ENCODE peak calls at places on chromosomes 4 and X, in four cellular contexts. One of them, this sample, is unnamed.

GRCh38 chr4:176150283-176150682 is 45.1 kb downstream of the SPATA4 start:
- DNase-seq in left ventricle myocardium inferior: no peak
- DNase-seq in aorta: no peak
- DNase-seq in WERI-Rb-1: no peak
- DNase-seq in this sample: no peak

GRCh38 chrX:28177202-28177601 is 196.0 kb upstream of the DCAF8L1 start:
- DNase-seq in left ventricle myocardium inferior: no peak
- DNase-seq in aorta: no peak
- DNase-seq in WERI-Rb-1: peak
- DNase-seq in this sample: no peak

GRCh38 chr4:174244441-174244840 is 39.0 kb downstream of the FBXO8 start:
- DNase-seq in left ventricle myocardium inferior: no peak
- DNase-seq in aorta: no peak
- DNase-seq in WERI-Rb-1: no peak
- DNase-seq in this sample: no peak

GRCh38 chr4:84151574-84151973 is 347.5 kb downstream of the NKX6-1 start:
- DNase-seq in left ventricle myocardium inferior: no peak
- DNase-seq in aorta: no peak
- DNase-seq in WERI-Rb-1: no peak
- DNase-seq in this sample: no peak

GRCh38 chr4:11130195-11130975 is 298.3 kb downstream of the HS3ST1 start:
- DNase-seq in left ventricle myocardium inferior: no peak
- DNase-seq in aorta: no peak
- DNase-seq in WERI-Rb-1: no peak
- DNase-seq in this sample: no peak

GRCh38 chr4:56757821-56758400 is 63.6 kb downstream of the SPINK2 start:
- DNase-seq in left ventricle myocardium inferior: no peak
- DNase-seq in aorta: peak
- DNase-seq in WERI-Rb-1: peak
- DNase-seq in this sample: no peak

GRCh38 chr4:187965726-187966125 is 29.8 kb upstream of the ZFP42 start:
- DNase-seq in left ventricle myocardium inferior: no peak
- DNase-seq in aorta: no peak
- DNase-seq in WERI-Rb-1: no peak
- DNase-seq in this sample: no peak

GRCh38 chrX:8284131-8284530 is 113.1 kb upstream of the VCX2 start:
- DNase-seq in left ventricle myocardium inferior: no peak
- DNase-seq in aorta: no peak
- DNase-seq in WERI-Rb-1: no peak
- DNase-seq in this sample: no peak

GRCh38 chr4:158314756-158315487 is 104.6 kb downstream of the TMEM144 start:
- DNase-seq in left ventricle myocardium inferior: no peak
- DNase-seq in aorta: no peak
- DNase-seq in WERI-Rb-1: no peak
- DNase-seq in this sample: no peak

GRCh38 chrX:67546496-67547423 is 2.9 kb downstream of the AR start:
- DNase-seq in left ventricle myocardium inferior: no peak
- DNase-seq in aorta: no peak
- DNase-seq in WERI-Rb-1: no peak
- DNase-seq in this sample: no peak

GRCh38 chr4:137825505-137825904 is 293.2 kb upstream of the PCDH18 start:
- DNase-seq in left ventricle myocardium inferior: no peak
- DNase-seq in aorta: no peak
- DNase-seq in WERI-Rb-1: no peak
- DNase-seq in this sample: no peak

GRCh38 chr4:113958766-113959540 is 20.5 kb downstream of the ARSJ start:
- DNase-seq in left ventricle myocardium inferior: no peak
- DNase-seq in aorta: no peak
- DNase-seq in WERI-Rb-1: no peak
- DNase-seq in this sample: no peak

GRCh38 chr4:72169861-72170260 is 138.1 kb downstream of the NPFFR2 start:
- DNase-seq in left ventricle myocardium inferior: no peak
- DNase-seq in aorta: no peak
- DNase-seq in WERI-Rb-1: no peak
- DNase-seq in this sample: no peak

GRCh38 chr4:6720202-6720699 is 4.3 kb downstream of the BLOC1S4 start:
- DNase-seq in left ventricle myocardium inferior: peak
- DNase-seq in aorta: peak
- DNase-seq in WERI-Rb-1: peak
- DNase-seq in this sample: peak

GRCh38 chr4:179678093-179678804 is 2236.0 kb upstream of the AGA start:
- DNase-seq in left ventricle myocardium inferior: no peak
- DNase-seq in aorta: no peak
- DNase-seq in WERI-Rb-1: no peak
- DNase-seq in this sample: no peak

GRCh38 chr4:11669156-11669555 is 240.5 kb upstream of the HS3ST1 start:
- DNase-seq in left ventricle myocardium inferior: no peak
- DNase-seq in aorta: no peak
- DNase-seq in WERI-Rb-1: no peak
- DNase-seq in this sample: no peak

GRCh38 chrX:39905475-39905889 is 192.3 kb downstream of the BCOR start:
- DNase-seq in left ventricle myocardium inferior: no peak
- DNase-seq in aorta: no peak
- DNase-seq in WERI-Rb-1: no peak
- DNase-seq in this sample: no peak

GRCh38 chrX:107687445-107687844 is 59.1 kb downstream of the PRPS1 start:
- DNase-seq in left ventricle myocardium inferior: no peak
- DNase-seq in aorta: no peak
- DNase-seq in WERI-Rb-1: no peak
- DNase-seq in this sample: no peak

GRCh38 chr4:116395408-116395807 is 690.0 kb downstream of the TRAM1L1 start:
- DNase-seq in left ventricle myocardium inferior: no peak
- DNase-seq in aorta: no peak
- DNase-seq in WERI-Rb-1: no peak
- DNase-seq in this sample: no peak

GRCh38 chr4:6965329-6965728 is 55.7 kb downstream of the TBC1D14 start:
- DNase-seq in left ventricle myocardium inferior: no peak
- DNase-seq in aorta: no peak
- DNase-seq in WERI-Rb-1: no peak
- DNase-seq in this sample: no peak

GRCh38 chr4:119082661-119083060 is 53.0 kb upstream of the MYOZ2 start:
- DNase-seq in left ventricle myocardium inferior: no peak
- DNase-seq in aorta: no peak
- DNase-seq in WERI-Rb-1: peak
- DNase-seq in this sample: no peak

GRCh38 chr4:109303141-109303499 is 662 bp upstream of the COL25A1 start:
- DNase-seq in left ventricle myocardium inferior: no peak
- DNase-seq in aorta: no peak
- DNase-seq in WERI-Rb-1: no peak
- DNase-seq in this sample: no peak

GRCh38 chr4:77156912-77157858 is at the start of gene CCNG2:
- DNase-seq in left ventricle myocardium inferior: peak
- DNase-seq in aorta: peak
- DNase-seq in WERI-Rb-1: peak
- DNase-seq in this sample: peak

DNA sequence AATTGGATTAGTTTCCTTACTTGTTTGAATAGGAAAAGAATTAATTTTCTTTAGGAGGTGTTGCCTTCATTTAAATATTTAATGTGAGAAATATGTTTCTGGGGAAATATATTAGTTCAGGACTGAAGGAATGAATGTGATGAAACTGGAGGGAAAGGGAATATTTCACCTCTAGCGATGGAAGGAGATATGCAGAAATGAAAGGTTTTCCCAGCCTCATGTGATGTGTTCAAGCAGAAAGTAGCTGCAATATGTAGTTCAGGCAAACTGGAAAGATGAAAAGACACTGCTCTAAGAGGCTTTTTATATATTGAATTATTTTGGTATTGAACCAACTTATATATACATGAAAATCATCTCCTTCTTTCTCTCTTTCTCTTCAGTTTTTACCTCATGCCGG is 3.4 kb downstream of the GRID2 start:
- DNase-seq in left ventricle myocardium inferior: no peak
- DNase-seq in aorta: no peak
- DNase-seq in WERI-Rb-1: no peak
- DNase-seq in this sample: no peak
- H3K27ac ChIP-seq in left ventricle myocardium inferior: no peak
- H3K27ac ChIP-seq in aorta: no peak
- H3K27ac ChIP-seq in WERI-Rb-1: no peak
- H3K27ac ChIP-seq in this sample: no peak

GRCh38 chr4:60400599-60400998 is 799.5 kb upstream of the ADGRL3 start:
- DNase-seq in left ventricle myocardium inferior: no peak
- DNase-seq in aorta: no peak
- DNase-seq in WERI-Rb-1: no peak
- DNase-seq in this sample: no peak

GRCh38 chr4:60403986-60404385 is 796.1 kb upstream of the ADGRL3 start:
- DNase-seq in left ventricle myocardium inferior: no peak
- DNase-seq in aorta: no peak
- DNase-seq in WERI-Rb-1: no peak
- DNase-seq in this sample: no peak
- H3K27ac ChIP-seq in left ventricle myocardium inferior: no peak
- H3K27ac ChIP-seq in aorta: no peak
- H3K27ac ChIP-seq in WERI-Rb-1: no peak
- H3K27ac ChIP-seq in this sample: no peak

GRCh38 chrX:149541521-149542047 is 772 bp downstream of the EOLA1 start:
- DNase-seq in left ventricle myocardium inferior: no peak
- DNase-seq in aorta: no peak
- DNase-seq in WERI-Rb-1: no peak
- DNase-seq in this sample: no peak
- H3K27ac ChIP-seq in left ventricle myocardium inferior: peak
- H3K27ac ChIP-seq in aorta: no peak
- H3K27ac ChIP-seq in WERI-Rb-1: peak
- H3K27ac ChIP-seq in this sample: peak

DNA sequence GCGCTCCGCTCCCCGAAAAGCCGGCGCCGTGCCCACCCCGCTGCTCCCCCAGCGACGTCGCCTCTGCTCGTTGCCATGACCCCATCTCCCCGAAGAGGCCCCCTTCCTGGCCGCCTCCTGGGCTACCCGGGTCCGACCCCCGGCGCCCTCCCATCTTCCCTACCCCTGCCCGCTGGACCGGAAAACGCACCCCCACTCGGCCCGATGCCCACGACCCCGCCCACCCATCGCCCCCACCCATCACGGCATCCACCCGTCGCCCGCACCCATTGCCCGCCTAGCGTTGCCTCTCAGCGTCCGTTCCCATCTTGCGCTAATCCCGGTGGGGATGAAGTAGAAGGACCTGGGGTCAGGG is 421 bp downstream of the GDI1 start:
- DNase-seq in left ventricle myocardium inferior: no peak
- DNase-seq in aorta: no peak
- DNase-seq in WERI-Rb-1: no peak
- DNase-seq in this sample: no peak
- H3K27ac ChIP-seq in left ventricle myocardium inferior: peak
- H3K27ac ChIP-seq in aorta: peak
- H3K27ac ChIP-seq in WERI-Rb-1: peak
- H3K27ac ChIP-seq in this sample: peak

GRCh38 chr4:24070117-24070516 is 180.3 kb upstream of the PPARGC1A start:
- DNase-seq in left ventricle myocardium inferior: no peak
- DNase-seq in aorta: no peak
- DNase-seq in WERI-Rb-1: no peak
- DNase-seq in this sample: no peak
- H3K27ac ChIP-seq in left ventricle myocardium inferior: no peak
- H3K27ac ChIP-seq in aorta: no peak
- H3K27ac ChIP-seq in WERI-Rb-1: no peak
- H3K27ac ChIP-seq in this sample: no peak

This sample was measured in substantia nigra.